ENCODE peak calls at places on chromosomes 2 and 18, in eight cellular contexts. One of them, this sample, is unnamed.

GRCh38 chr18:12639990-12640880 is 17.7 kb downstream of the SPIRE1 start:
- DNase-seq in body of pancreas: no peak
- DNase-seq in HCT116: no peak
- DNase-seq in NB4: no peak
- DNase-seq in sigmoid colon: no peak
- DNase-seq in breast epithelium: no peak
- DNase-seq in upper lobe of left lung: no peak
- DNase-seq in esophagus squamous epithelium: no peak
- DNase-seq in this sample: peak

GRCh38 chr18:26655614-26656400 is 107.5 kb upstream of the KCTD1 start:
- DNase-seq in NB4: peak
- DNase-seq in breast epithelium: peak
- DNase-seq in HCT116: no peak
- DNase-seq in sigmoid colon: peak
- DNase-seq in body of pancreas: peak
- DNase-seq in esophagus squamous epithelium: no peak
- DNase-seq in upper lobe of left lung: peak
- DNase-seq in this sample: peak

GRCh38 chr2:21694079-21694478 is 570.3 kb downstream of the TDRD15 start:
- DNase-seq in HCT116: no peak
- DNase-seq in breast epithelium: no peak
- DNase-seq in esophagus squamous epithelium: no peak
- DNase-seq in sigmoid colon: no peak
- DNase-seq in NB4: no peak
- DNase-seq in upper lobe of left lung: no peak
- DNase-seq in body of pancreas: no peak
- DNase-seq in this sample: no peak

GRCh38 chr2:71348302-71348701 is 16.7 kb downstream of the ZNF638 start:
- DNase-seq in body of pancreas: no peak
- DNase-seq in esophagus squamous epithelium: no peak
- DNase-seq in NB4: peak
- DNase-seq in sigmoid colon: no peak
- DNase-seq in HCT116: no peak
- DNase-seq in upper lobe of left lung: no peak
- DNase-seq in breast epithelium: no peak
- DNase-seq in this sample: no peak

GRCh38 chr18:58335821-58336220 is 291.8 kb downstream of the NEDD4L start:
- DNase-seq in NB4: no peak
- DNase-seq in breast epithelium: no peak
- DNase-seq in upper lobe of left lung: no peak
- DNase-seq in esophagus squamous epithelium: no peak
- DNase-seq in sigmoid colon: no peak
- DNase-seq in HCT116: no peak
- DNase-seq in body of pancreas: no peak
- DNase-seq in this sample: no peak

GRCh38 chr2:86172610-86173009 is 22.7 kb downstream of the IMMT start:
- DNase-seq in HCT116: no peak
- DNase-seq in breast epithelium: no peak
- DNase-seq in NB4: no peak
- DNase-seq in body of pancreas: no peak
- DNase-seq in sigmoid colon: no peak
- DNase-seq in upper lobe of left lung: no peak
- DNase-seq in esophagus squamous epithelium: no peak
- DNase-seq in this sample: no peak

GRCh38 chr2:27218614-27219013 is 1.4 kb downstream of the CAD start:
- DNase-seq in sigmoid colon: peak
- DNase-seq in NB4: no peak
- DNase-seq in body of pancreas: no peak
- DNase-seq in upper lobe of left lung: no peak
- DNase-seq in HCT116: no peak
- DNase-seq in esophagus squamous epithelium: no peak
- DNase-seq in breast epithelium: no peak
- DNase-seq in this sample: no peak

GRCh38 chr2:241218131-241219029 is 29.9 kb downstream of the ANO7 start:
- DNase-seq in upper lobe of left lung: peak
- DNase-seq in body of pancreas: peak
- DNase-seq in esophagus squamous epithelium: no peak
- DNase-seq in HCT116: no peak
- DNase-seq in breast epithelium: no peak
- DNase-seq in sigmoid colon: no peak
- DNase-seq in NB4: peak
- DNase-seq in this sample: no peak

GRCh38 chr2:1632006-1632348 is 112.3 kb downstream of the PXDN start:
- DNase-seq in esophagus squamous epithelium: no peak
- DNase-seq in sigmoid colon: peak
- DNase-seq in HCT116: no peak
- DNase-seq in upper lobe of left lung: no peak
- DNase-seq in body of pancreas: no peak
- DNase-seq in breast epithelium: no peak
- DNase-seq in NB4: no peak
- DNase-seq in this sample: no peak

GRCh38 chr2:100852999-100853908 is 33.3 kb downstream of the NPAS2 start:
- DNase-seq in upper lobe of left lung: no peak
- DNase-seq in HCT116: no peak
- DNase-seq in breast epithelium: no peak
- DNase-seq in NB4: peak
- DNase-seq in body of pancreas: no peak
- DNase-seq in esophagus squamous epithelium: no peak
- DNase-seq in sigmoid colon: no peak
- DNase-seq in this sample: no peak

GRCh38 chr18:24490545-24490944 is 30.1 kb downstream of the HRH4 start:
- DNase-seq in breast epithelium: no peak
- DNase-seq in HCT116: no peak
- DNase-seq in upper lobe of left lung: no peak
- DNase-seq in esophagus squamous epithelium: no peak
- DNase-seq in body of pancreas: no peak
- DNase-seq in sigmoid colon: no peak
- DNase-seq in NB4: no peak
- DNase-seq in this sample: no peak

GRCh38 chr2:205678743-205679142 is 3.6 kb upstream of the NRP2 start:
- DNase-seq in upper lobe of left lung: no peak
- DNase-seq in breast epithelium: no peak
- DNase-seq in HCT116: no peak
- DNase-seq in esophagus squamous epithelium: no peak
- DNase-seq in sigmoid colon: no peak
- DNase-seq in NB4: no peak
- DNase-seq in body of pancreas: no peak
- DNase-seq in this sample: no peak

DNA sequence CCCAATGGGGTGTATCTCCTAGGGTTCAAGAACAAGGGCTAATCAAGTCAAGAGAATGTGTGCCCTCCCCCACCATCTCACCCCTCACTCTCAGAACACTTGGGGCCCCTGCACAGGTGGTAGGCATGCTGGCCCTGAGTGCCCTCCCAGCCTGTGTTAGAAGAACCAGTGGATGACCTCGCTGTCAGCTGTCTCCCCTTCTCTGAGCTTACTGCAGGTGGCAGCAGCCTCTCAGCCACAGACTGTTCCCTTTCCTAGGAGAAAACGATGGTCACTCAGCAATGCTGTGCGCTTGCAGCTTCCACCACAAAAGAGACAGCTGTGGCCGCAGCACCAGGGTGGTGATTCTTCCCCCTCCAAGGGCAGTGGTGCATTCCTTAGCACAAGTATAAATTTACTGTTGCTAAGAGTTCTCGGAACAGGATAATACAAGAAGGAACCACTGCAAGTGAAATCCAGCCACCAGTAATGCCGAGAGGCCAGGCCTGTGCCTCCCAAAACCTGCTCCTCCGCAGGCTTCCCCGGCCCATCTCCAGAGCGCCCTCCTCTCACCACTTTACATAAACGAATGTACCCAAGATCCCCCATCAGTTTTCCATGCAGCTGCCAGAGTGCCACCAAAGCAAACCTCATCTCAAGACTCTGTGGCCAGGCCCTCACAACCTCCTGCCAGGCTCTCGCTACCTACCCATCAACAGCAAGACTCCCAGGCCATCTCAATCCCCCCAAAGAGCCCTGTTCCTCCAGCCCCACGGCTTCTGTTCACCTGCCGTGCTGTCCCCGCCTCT is 935 bp upstream of the RAMP1 start:
- DNase-seq in breast epithelium: no peak
- DNase-seq in NB4: peak
- DNase-seq in body of pancreas: peak
- DNase-seq in HCT116: no peak
- DNase-seq in esophagus squamous epithelium: no peak
- DNase-seq in upper lobe of left lung: no peak
- DNase-seq in sigmoid colon: peak
- DNase-seq in this sample: peak
- TF ChIP-seq POLR2A in breast epithelium: no peak
- TF ChIP-seq POLR2A in NB4: no peak
- TF ChIP-seq POLR2A in body of pancreas: no peak
- TF ChIP-seq POLR2A in HCT116: no peak
- TF ChIP-seq POLR2A in esophagus squamous epithelium: no peak
- TF ChIP-seq POLR2A in upper lobe of left lung: no peak
- TF ChIP-seq POLR2A in sigmoid colon: no peak
- TF ChIP-seq POLR2A in this sample: no peak

GRCh38 chr2:119485336-119486110 is 38.8 kb downstream of the SCTR start:
- DNase-seq in breast epithelium: no peak
- DNase-seq in sigmoid colon: peak
- DNase-seq in HCT116: no peak
- DNase-seq in upper lobe of left lung: peak
- DNase-seq in esophagus squamous epithelium: no peak
- DNase-seq in body of pancreas: peak
- DNase-seq in NB4: no peak
- DNase-seq in this sample: no peak
- TF ChIP-seq POLR2A in breast epithelium: no peak
- TF ChIP-seq POLR2A in sigmoid colon: no peak
- TF ChIP-seq POLR2A in HCT116: no peak
- TF ChIP-seq POLR2A in upper lobe of left lung: no peak
- TF ChIP-seq POLR2A in esophagus squamous epithelium: no peak
- TF ChIP-seq POLR2A in body of pancreas: no peak
- TF ChIP-seq POLR2A in NB4: no peak
- TF ChIP-seq POLR2A in this sample: no peak

DNA sequence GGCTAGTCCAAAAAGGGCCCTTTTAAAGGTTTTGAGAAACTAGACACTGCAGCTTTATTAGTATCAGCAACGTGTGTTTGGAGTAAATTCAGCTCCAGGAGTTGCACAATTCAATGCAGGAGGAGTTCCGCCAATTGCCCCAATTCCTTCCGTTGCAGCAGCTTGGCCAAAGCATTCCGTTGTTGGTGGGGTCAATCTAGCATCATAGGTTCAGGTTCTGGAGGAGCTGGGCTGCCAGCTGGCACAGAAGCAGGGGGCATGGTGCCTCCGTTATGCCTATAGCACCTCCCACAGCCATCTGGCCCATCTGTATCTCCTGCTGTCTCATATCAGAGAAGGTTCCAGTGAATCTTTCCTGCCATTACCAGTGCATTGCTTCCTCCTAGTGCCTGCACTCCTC is 55.4 kb downstream of the REL start:
- DNase-seq in sigmoid colon: no peak
- DNase-seq in upper lobe of left lung: no peak
- DNase-seq in body of pancreas: no peak
- DNase-seq in breast epithelium: no peak
- DNase-seq in NB4: no peak
- DNase-seq in esophagus squamous epithelium: no peak
- DNase-seq in HCT116: no peak
- DNase-seq in this sample: no peak
- TF ChIP-seq POLR2A in sigmoid colon: no peak
- TF ChIP-seq POLR2A in upper lobe of left lung: no peak
- TF ChIP-seq POLR2A in body of pancreas: no peak
- TF ChIP-seq POLR2A in breast epithelium: no peak
- TF ChIP-seq POLR2A in NB4: no peak
- TF ChIP-seq POLR2A in esophagus squamous epithelium: no peak
- TF ChIP-seq POLR2A in HCT116: no peak
- TF ChIP-seq POLR2A in this sample: no peak

GRCh38 chr2:64019083-64019974 is at the start of gene VPS54:
- DNase-seq in body of pancreas: peak
- DNase-seq in breast epithelium: peak
- DNase-seq in sigmoid colon: peak
- DNase-seq in esophagus squamous epithelium: no peak
- DNase-seq in upper lobe of left lung: peak
- DNase-seq in NB4: peak
- DNase-seq in HCT116: peak
- DNase-seq in this sample: peak
- TF ChIP-seq POLR2A in body of pancreas: peak
- TF ChIP-seq POLR2A in breast epithelium: no peak
- TF ChIP-seq POLR2A in sigmoid colon: peak
- TF ChIP-seq POLR2A in esophagus squamous epithelium: peak
- TF ChIP-seq POLR2A in upper lobe of left lung: peak
- TF ChIP-seq POLR2A in NB4: peak
- TF ChIP-seq POLR2A in HCT116: peak
- TF ChIP-seq POLR2A in this sample: peak

DNA sequence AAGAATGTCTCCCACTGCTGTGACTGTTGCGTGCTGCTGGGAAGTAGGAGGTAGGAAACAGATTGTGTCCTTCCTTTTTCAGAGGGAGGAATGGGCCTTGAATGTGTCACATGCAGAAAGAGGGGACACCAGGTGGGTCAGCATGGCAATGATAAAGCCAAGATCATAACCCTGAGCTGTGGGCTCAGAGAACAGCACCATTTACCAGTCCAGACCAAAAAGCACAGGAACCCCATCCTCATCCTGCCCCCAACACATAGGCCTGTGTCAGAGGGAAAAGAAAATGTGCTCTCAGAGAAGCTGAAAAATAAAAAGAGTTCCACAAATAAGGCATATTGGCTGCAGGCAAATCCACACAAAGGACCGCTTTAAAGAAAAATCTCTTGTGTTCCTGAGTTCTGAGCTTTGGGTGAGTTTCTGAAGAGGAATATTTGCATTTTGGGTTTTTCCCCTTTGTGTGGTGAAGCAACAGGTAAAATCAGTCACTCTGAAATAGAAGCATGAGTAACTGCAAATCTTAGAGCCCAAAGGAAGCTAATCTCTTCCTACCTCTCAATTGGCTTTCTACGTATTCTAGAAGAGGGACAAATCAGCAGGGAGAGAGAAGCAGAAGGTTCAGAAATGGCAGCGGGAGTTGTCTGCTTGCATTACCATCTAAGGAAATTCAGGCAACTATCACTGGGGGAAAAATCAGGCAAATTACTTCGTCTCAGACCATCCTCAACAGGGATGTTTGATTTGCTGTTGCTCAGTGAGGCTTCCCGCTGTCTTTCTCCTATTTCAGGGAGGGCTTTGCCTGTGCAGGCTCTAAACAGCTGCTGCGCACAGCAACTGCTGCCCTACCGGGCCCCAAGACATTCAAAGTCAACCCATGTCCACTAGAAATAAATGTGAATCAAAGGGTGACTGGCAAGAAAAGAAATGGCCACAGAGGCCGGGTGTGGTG is 106.8 kb downstream of the BCL11A start:
- DNase-seq in sigmoid colon: no peak
- DNase-seq in HCT116: no peak
- DNase-seq in NB4: no peak
- DNase-seq in breast epithelium: no peak
- DNase-seq in body of pancreas: no peak
- DNase-seq in esophagus squamous epithelium: no peak
- DNase-seq in upper lobe of left lung: no peak
- DNase-seq in this sample: no peak
- TF ChIP-seq POLR2A in sigmoid colon: no peak
- TF ChIP-seq POLR2A in HCT116: no peak
- TF ChIP-seq POLR2A in NB4: no peak
- TF ChIP-seq POLR2A in breast epithelium: no peak
- TF ChIP-seq POLR2A in body of pancreas: no peak
- TF ChIP-seq POLR2A in esophagus squamous epithelium: no peak
- TF ChIP-seq POLR2A in upper lobe of left lung: no peak
- TF ChIP-seq POLR2A in this sample: no peak

DNA sequence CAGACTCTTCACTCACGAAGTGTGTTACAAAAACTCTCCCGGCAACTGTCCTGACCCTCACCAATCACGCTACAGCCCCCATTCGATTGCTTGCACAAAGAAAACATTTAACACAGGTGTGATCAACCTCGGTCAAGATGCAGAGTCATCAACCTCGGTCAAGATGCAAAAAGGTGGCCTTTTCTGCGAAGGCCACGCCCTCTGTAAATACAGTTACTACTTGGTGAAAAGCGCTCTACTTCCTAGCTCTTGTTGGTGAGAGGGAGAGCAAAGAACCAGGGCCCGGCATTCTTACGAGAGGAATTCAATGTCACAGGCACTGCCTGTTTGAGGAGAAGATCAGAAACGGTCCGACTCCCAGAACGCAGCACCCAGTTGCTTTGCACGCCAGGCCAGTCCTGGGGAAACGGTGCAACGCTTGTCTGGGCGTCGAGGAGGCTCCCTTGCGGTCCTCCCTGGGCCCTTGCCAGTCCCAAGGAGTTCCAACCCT is 2.0 kb downstream of the PIEZO2 start:
- DNase-seq in HCT116: no peak
- DNase-seq in breast epithelium: no peak
- DNase-seq in NB4: no peak
- DNase-seq in esophagus squamous epithelium: no peak
- DNase-seq in upper lobe of left lung: peak
- DNase-seq in sigmoid colon: no peak
- DNase-seq in body of pancreas: no peak
- DNase-seq in this sample: no peak
- TF ChIP-seq POLR2A in HCT116: no peak
- TF ChIP-seq POLR2A in breast epithelium: no peak
- TF ChIP-seq POLR2A in NB4: no peak
- TF ChIP-seq POLR2A in esophagus squamous epithelium: no peak
- TF ChIP-seq POLR2A in upper lobe of left lung: no peak
- TF ChIP-seq POLR2A in sigmoid colon: no peak
- TF ChIP-seq POLR2A in body of pancreas: no peak
- TF ChIP-seq POLR2A in this sample: no peak